ENCODE peak calls at places on chromosome 7, in four cellular contexts. Z is astrocyte, S is Peyer's patch, H is body of pancreas. X is an unnamed sample.

GRCh38 chr7:90269163-90269562 is 24.2 kb downstream of the CFAP69 start:
- DNase-seq in Z (no peak), S (no peak), H (no peak), X (no peak)

GRCh38 chr7:91892821-91893340 is 12.4 kb upstream of the MTERF1 start:
- DNase-seq in Z (peak; percentile 76), S (no peak), H (no peak), X (no peak)

GRCh38 chr7:150405584-150406310 is 26.6 kb downstream of the ZNF775 start:
- DNase-seq in Z (peak; percentile 29), S (no peak), H (no peak), X (peak; percentile 30)

GRCh38 chr7:48962821-48963505 is 38.6 kb downstream of the CDC14C start:
- DNase-seq in Z (peak; percentile 83), S (no peak), H (no peak), X (no peak)

GRCh38 chr7:129530881-129531391 is 28.6 kb downstream of the SMKR1 start:
- DNase-seq in Z (peak; percentile 81), S (no peak), H (no peak), X (no peak)

GRCh38 chr7:35386816-35387429 is 133.0 kb upstream of the TBX20 start:
- DNase-seq in Z (no peak), S (no peak), H (no peak), X (no peak)

GRCh38 chr7:127792528-127793342 is 140.7 kb downstream of the SND1 start:
- DNase-seq in Z (no peak), S (no peak), H (peak; percentile 36), X (peak; percentile 52)

GRCh38 chr7:102081244-102081627 is 205.4 kb upstream of the SH2B2 start:
- DNase-seq in Z (no peak), S (no peak), H (no peak), X (no peak)

GRCh38 chr7:114930829-114931655 is 9.1 kb downstream of the MDFIC start:
- DNase-seq in Z (peak; percentile 81), S (no peak), H (no peak), X (no peak)

GRCh38 chr7:120979765-120980499 is 8.6 kb upstream of the CPED1 start:
- DNase-seq in Z (peak; percentile 49), S (no peak), H (no peak), X (no peak)

GRCh38 chr7:16587785-16588184 is 57.8 kb downstream of the ANKMY2 start:
- DNase-seq in Z (no peak), S (no peak), H (peak; percentile 71), X (no peak)

GRCh38 chr7:74604326-74605020 is 53.0 kb upstream of the GTF2I start:
- DNase-seq in Z (no peak), S (peak; percentile 65), H (peak; percentile 63), X (peak; percentile 69)

GRCh38 chr7:150307904-150308303 is 15.3 kb upstream of the LRRC61 start:
- DNase-seq in Z (no peak), S (no peak), H (no peak), X (no peak)

GRCh38 chr7:16071246-16071857 is 350.0 kb downstream of the CRPPA start:
- DNase-seq in Z (peak; percentile 25), S (no peak), H (peak; percentile 4), X (peak; percentile 56)

GRCh38 chr7:74441801-74442200 is 11.9 kb upstream of the GTF2IRD1 start:
- DNase-seq in Z (no peak), S (no peak), H (no peak), X (no peak)

GRCh38 chr7:110841840-110842579 is 248.9 kb upstream of the LRRN3 start:
- DNase-seq in Z (no peak), S (no peak), H (no peak), X (no peak)

GRCh38 chr7:122289426-122289825 is 15.1 kb downstream of the FEZF1 start:
- DNase-seq in Z (no peak), S (no peak), H (no peak), X (no peak)

GRCh38 chr7:30247546-30248386 is 36.6 kb upstream of the ZNRF2 start:
- DNase-seq in Z (no peak), S (no peak), H (no peak), X (no peak)

GRCh38 chr7:100356416-100357068 is 1.4 kb upstream of the PILRB start:
- DNase-seq in Z (no peak), S (peak; percentile 27), H (no peak), X (no peak)

GRCh38 chr7:130649004-130649790 is 19.4 kb downstream of the COPG2 start:
- DNase-seq in Z (peak; percentile 90), S (no peak), H (no peak), X (no peak)

GRCh38 chr7:82319674-82320118 is 123.9 kb downstream of the CACNA2D1 start:
- DNase-seq in Z (peak; percentile 84), S (no peak), H (peak; percentile 62), X (peak; percentile 18)

GRCh38 chr7:69439636-69440325 is 158.5 kb upstream of the AUTS2 start:
- DNase-seq in Z (no peak), S (no peak), H (no peak), X (no peak)

GRCh38 chr7:54810401-54810800 is 51.4 kb upstream of the SEC61G start:
- DNase-seq in Z (peak; percentile 54), S (no peak), H (no peak), X (no peak)

GRCh38 chr7:85750454-85750949 is 563.6 kb upstream of the SEMA3D start:
- DNase-seq in Z (peak; percentile 22), S (no peak), H (peak; percentile 54), X (peak; percentile 7)

GRCh38 chr7:18974803-18975202 is 142.6 kb downstream of the TWIST1 start:
- DNase-seq in Z (peak; percentile 67), S (no peak), H (no peak), X (no peak)

GRCh38 chr7:158052381-158053095 is 535.1 kb downstream of the PTPRN2 start:
- DNase-seq in Z (no peak), S (peak; percentile 35), H (no peak), X (no peak)

GRCh38 chr7:100489121-100489520 is 5.4 kb downstream of the NYAP1 start:
- DNase-seq in Z (no peak), S (no peak), H (no peak), X (no peak)

GRCh38 chr7:158446706-158447105 is 140.9 kb downstream of the PTPRN2 start:
- DNase-seq in Z (no peak), S (peak; percentile 21), H (no peak), X (no peak)

GRCh38 chr7:21345361-21345760 is 82.5 kb upstream of the SP4 start:
- DNase-seq in Z (no peak), S (no peak), H (no peak), X (no peak)

GRCh38 chr7:1706381-1706720 is 36.3 kb downstream of the ELFN1 start:
- DNase-seq in Z (no peak), S (no peak), H (no peak), X (no peak)

GRCh38 chr7:100413889-100414288 is 14.6 kb downstream of the ZCWPW1 start:
- DNase-seq in Z (no peak), S (no peak), H (no peak), X (no peak)

GRCh38 chr7:133150760-133151159 is 68.9 kb upstream of the CHCHD3 start:
- DNase-seq in Z (no peak), S (no peak), H (no peak), X (no peak)

DNA sequence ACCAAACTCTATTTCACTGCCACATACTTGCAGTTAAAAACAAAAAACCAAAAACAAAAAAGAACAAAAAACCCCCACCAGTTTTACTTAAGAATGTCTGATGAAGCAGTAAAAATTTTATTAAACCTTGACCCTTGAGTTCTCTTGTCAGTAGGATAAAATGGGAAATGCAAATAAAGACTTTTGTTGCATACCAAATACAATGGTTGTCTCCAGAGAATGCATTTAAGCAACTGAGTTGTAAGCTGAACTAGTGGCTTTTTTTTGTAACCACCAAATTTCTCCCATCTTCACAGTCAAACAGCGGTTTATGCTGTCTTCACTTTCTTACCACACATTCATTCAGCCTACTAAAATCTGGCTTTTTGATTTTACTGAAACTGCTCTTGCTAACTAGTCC is 3.1 kb downstream of the SYPL1 start:
- DNase-seq in Z (no peak), S (no peak), H (no peak), X (no peak)
- H3K4me3 ChIP-seq in Z (no peak overlapping the region), S (no peak overlapping the region), H (no peak overlapping the region), X (no peak overlapping the region)

GRCh38 chr7:156993925-156994235 is 16.6 kb downstream of the MNX1 start:
- DNase-seq in Z (no peak), S (no peak), H (peak; percentile 30), X (no peak)
- H3K27ac ChIP-seq in Z (no peak overlapping the region), S (no peak overlapping the region), H (peak overlapping the region; percentile 66), X (no peak overlapping the region)

DNA sequence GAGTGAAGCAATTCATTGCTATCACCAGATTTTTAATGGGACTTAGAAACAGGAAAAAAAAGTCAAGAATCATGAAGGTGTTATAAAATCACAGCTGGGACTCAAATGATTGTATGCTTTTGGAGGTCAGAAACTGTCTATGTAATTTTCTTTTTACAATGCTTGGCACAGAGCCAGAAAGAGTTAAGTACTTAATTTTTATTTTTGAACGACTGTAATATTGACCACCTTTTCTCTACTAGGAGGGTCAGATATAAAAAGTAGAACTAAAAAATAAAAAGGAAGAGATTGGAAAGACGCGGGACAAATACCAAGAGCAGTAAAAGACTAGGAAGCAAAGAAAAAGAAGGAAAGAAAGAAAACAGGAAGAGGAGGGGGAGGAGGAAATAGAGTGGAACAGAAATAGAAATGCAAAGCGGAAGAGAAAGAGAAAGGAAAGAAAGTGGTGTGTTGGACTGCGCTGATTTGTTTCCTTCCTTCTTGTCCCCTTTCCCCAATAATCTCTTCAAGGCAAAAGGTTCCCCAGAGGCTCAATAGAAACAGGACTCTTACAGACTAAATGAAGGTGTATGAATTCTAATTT is 23.2 kb upstream of the C1GALT1 start:
- DNase-seq in Z (no peak), S (no peak), H (no peak), X (peak; percentile 42)
- H3K4me3 ChIP-seq in Z (no peak overlapping the region), S (no peak overlapping the region), H (no peak overlapping the region), X (no peak overlapping the region)

GRCh38 chr7:94907420-94908203 is at the start of gene PPP1R9A:
- DNase-seq in Z (peak; percentile 20), S (peak; percentile 72), H (peak; percentile 74), X (peak; percentile 63)

GRCh38 chr7:94909023-94909466 is 1.7 kb downstream of the PPP1R9A start:
- DNase-seq in Z (no peak), S (no peak), H (no peak), X (no peak)

GRCh38 chr7:94906035-94906796 is 1.2 kb upstream of the PPP1R9A start:
- DNase-seq in Z (no peak), S (no peak), H (no peak), X (no peak)

GRCh38 chr7:94908204-94909022 is 1.0 kb downstream of the PPP1R9A start:
- DNase-seq in Z (peak; percentile 8), S (peak; percentile 58), H (peak; percentile 66), X (peak; percentile 42)

DNA sequence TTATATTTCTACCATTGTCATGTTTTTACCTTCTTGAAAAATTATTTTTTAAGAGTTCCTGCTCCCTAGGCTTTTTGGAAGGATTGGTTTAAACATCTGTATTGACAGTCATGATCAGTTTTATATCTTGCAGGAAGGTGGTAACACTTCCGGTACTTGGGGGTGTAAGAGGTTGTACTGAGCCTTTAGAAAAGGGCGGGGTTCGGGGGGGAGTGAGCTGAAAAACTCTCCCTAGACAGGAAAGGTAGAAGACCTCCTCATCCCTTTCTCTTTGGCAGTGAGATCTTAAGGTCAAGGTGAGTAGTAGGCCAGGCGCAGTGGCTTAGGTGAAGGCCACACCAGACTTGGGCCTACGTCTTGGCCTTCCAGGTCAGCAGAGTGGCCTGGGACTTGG is 371 bp upstream of the PPP1R9A start:
- DNase-seq in Z (no peak), S (no peak), H (no peak), X (no peak)
- H3K27ac ChIP-seq in Z (no peak overlapping the region), S (peak overlapping the region; percentile 64), H (peak overlapping the region; percentile 73), X (no peak overlapping the region)

X was measured in small intestine.